ENCODE peak calls at places on chromosomes 13 and 19, in five cellular contexts. S is IMR-90, U is Panc1, K is heart right ventricle, V is brain microvascular endothelial cell. R is an unnamed sample.
A peak's percentile ranks its signal among the peaks of the same experiment; 100 is the strongest.

GRCh38 chr13:100913143-100913542 is 238.5 kb upstream of the TMTC4 start:
- DNase-seq in S (peak; percentile 10), U (no peak), K (no peak), V (no peak), R (no peak)

GRCh38 chr13:31538067-31539042 is 201.0 kb upstream of the RXFP2 start:
- DNase-seq in S (peak; percentile 45), U (no peak), K (no peak), V (peak; percentile 82), R (no peak)

GRCh38 chr13:64568748-64569147 is 2661.4 kb downstream of the PCDH9 start:
- DNase-seq in S (no peak), U (no peak), K (no peak), V (no peak), R (no peak)

GRCh38 chr13:41934120-41934519 is 26.8 kb downstream of the VWA8 start:
- DNase-seq in S (no peak), U (no peak), K (no peak), V (no peak), R (no peak)

GRCh38 chr13:70668293-70668692 is 560.0 kb upstream of the KLHL1 start:
- DNase-seq in S (no peak), U (no peak), K (no peak), V (no peak), R (peak; percentile 36)

GRCh38 chr13:84303035-84303434 is 420.8 kb upstream of the SLITRK1 start:
- DNase-seq in S (no peak), U (no peak), K (no peak), V (no peak), R (no peak)

GRCh38 chr13:33536639-33537425 is 251.3 kb upstream of the STARD13 start:
- DNase-seq in S (peak; percentile 95), U (no peak), K (no peak), V (peak; percentile 68), R (no peak)

GRCh38 chr13:99307648-99308339 is 595 bp upstream of the GPR183 start:
- DNase-seq in S (peak; percentile 83), U (peak; percentile 10), K (no peak), V (peak; percentile 88), R (peak; percentile 83)

GRCh38 chr19:771332-771785 is 20.4 kb downstream of the MISP start:
- DNase-seq in S (peak; percentile 43), U (no peak), K (peak; percentile 57), V (peak; percentile 22), R (no peak)

GRCh38 chr13:105961438-105961837 is 574.0 kb downstream of the EFNB2 start:
- DNase-seq in S (no peak), U (no peak), K (no peak), V (no peak), R (no peak)

GRCh38 chr13:48586591-48587103 is 53.8 kb upstream of the RCBTB2 start:
- DNase-seq in S (peak; percentile 11), U (no peak), K (peak; percentile 51), V (no peak), R (no peak)

GRCh38 chr19:50362030-50362412 is 3.4 kb downstream of the NAPSA start:
- DNase-seq in S (no peak), U (no peak), K (no peak), V (no peak), R (no peak)

GRCh38 chr19:50361290-50362029 is 4.0 kb downstream of the NAPSA start:
- DNase-seq in S (no peak), U (no peak), K (no peak), V (no peak), R (no peak)

GRCh38 chr19:50358483-50359431 is 6.7 kb downstream of the NAPSA start:
- DNase-seq in S (peak; percentile 20), U (no peak), K (peak; percentile 86), V (no peak), R (no peak)

GRCh38 chr19:50357178-50358100 is 8.0 kb downstream of the NAPSA start:
- DNase-seq in S (peak; percentile 41), U (no peak), K (peak; percentile 79), V (peak; percentile 69), R (no peak)

GRCh38 chr19:50359432-50359818 is 6.0 kb downstream of the NAPSA start:
- DNase-seq in S (no peak), U (no peak), K (no peak), V (no peak), R (no peak)
- H3K27ac ChIP-seq in S (no peak overlapping the region), U (no peak overlapping the region), K (no peak overlapping the region), V (no peak overlapping the region), R (no peak overlapping the region)

DNA sequence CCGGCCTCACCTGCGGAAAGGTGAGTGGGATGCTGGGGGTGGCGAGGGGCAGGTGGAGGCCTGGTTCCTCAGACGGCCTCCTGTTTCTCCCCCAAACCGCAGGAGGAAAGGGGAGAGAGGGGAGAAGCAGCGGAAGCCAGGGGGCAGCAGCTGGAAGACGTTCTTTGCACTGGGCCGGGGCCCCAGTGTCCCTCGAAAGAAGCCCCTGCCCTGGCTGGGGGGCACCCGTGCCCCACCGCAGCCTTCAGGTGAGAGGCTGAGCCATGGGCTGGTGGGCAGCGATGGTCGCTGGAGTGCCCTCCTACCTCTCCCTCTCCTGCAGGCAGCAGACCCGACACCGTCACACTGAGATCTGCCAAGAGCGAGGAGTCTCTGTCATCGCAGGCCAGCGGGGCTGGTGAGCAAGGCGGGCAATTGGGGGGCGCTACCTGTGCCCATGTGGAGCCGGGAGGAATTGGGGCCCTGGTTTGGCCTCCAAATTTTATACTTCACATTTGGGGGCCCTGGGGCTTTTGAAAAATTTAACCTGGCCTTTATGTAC is 9.8 kb downstream of the ARHGAP33 start:
- DNase-seq in S (no peak), U (no peak), K (no peak), V (no peak), R (no peak)
- H3K27ac ChIP-seq in S (no peak overlapping the region), U (no peak overlapping the region), K (no peak overlapping the region), V (no peak overlapping the region), R (no peak overlapping the region)

DNA sequence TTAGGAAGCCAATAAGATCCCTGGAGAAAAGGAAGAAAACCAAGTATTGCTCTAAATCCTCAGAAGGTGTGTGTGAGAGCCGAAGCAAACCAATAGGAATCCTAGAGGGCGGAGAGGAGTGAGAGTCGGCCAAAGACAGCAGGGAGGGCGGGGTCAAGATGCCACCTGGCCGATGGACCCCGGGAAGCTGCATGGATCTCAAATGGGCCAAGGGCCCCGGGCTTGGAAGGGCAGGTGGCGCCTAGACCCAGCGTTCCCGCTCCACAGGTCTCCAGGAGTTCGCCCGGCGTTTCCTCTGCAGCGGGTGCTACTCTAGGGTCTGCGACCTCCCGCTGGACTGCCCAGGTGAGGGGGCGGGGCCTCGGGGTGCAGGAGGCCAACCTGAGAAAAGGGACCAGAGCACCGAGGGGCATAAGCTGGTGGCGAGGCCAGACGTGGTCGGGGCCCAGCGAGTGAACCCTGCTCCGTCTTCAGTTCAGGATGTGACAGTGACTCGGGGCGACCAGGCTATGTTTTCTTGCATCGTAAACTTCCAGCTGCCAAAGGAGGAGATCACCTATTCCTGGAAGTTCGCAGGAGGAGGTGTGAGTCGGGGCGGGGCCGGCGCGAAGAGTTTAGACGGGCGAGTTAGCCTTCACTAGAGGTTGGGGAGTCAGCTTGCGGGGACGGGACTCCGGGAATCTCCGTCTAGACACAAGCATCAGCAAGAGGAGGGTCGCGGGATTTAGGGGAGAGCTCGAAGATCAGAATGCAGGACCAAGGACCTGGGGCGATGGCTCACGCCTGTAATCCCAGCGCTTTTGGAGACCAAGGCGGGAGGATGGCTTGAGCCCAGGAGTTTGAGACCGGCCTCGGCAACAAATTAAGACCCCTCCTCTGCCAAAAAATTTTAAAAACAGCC is 9.9 kb downstream of the SPACA6 start:
- DNase-seq in S (no peak), U (no peak), K (peak; percentile 33), V (no peak), R (no peak)
- H3K27ac ChIP-seq in S (no peak overlapping the region), U (peak overlapping the region; percentile 51), K (peak overlapping the region; percentile 89), V (peak overlapping the region; percentile 78), R (peak overlapping the region; percentile 71)

GRCh38 chr13:46982856-46983582 is 86.2 kb upstream of the HTR2A start:
- DNase-seq in S (no peak), U (no peak), K (no peak), V (no peak), R (no peak)
- H3K27ac ChIP-seq in S (no peak overlapping the region), U (no peak overlapping the region), K (no peak overlapping the region), V (no peak overlapping the region), R (no peak overlapping the region)

DNA sequence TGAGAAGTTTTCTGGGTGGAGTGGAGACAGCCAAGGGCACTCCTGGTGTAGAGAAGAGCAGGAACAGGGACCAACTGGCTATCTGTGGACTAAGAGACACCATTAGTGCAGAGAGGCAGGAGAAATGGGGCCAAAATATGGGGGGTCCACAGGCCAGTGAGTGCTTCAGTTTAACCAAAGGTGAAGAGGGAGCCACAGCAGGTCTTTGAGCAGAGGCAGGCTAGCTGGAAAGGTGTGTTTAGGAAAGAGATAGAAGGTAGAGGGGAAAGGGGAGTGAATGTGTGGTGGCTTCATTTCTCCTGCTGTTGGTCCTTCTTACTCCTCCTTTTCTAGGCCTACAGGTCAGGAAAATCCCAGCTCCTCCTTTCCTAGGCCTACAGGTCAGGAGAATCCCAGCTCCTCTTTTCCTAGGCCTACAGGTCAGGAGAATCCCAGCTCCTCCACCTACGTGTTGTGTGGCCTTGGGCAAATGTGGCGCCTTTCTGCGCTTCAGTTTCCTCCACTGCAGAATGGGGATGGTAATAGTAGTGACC is 1.5 kb downstream of the TMEM238 start:
- DNase-seq in S (no peak), U (no peak), K (no peak), V (no peak), R (no peak)
- H3K27ac ChIP-seq in S (no peak overlapping the region), U (peak overlapping the region; percentile 45), K (no peak overlapping the region), V (no peak overlapping the region), R (no peak overlapping the region)

GRCh38 chr13:110638814-110639806 is 23.8 kb downstream of the NAXD start:
- DNase-seq in S (no peak), U (no peak), K (no peak), V (no peak), R (no peak)

GRCh38 chr13:110641055-110642015 is 26.0 kb downstream of the NAXD start:
- DNase-seq in S (peak; percentile 53), U (no peak), K (no peak), V (peak; percentile 69), R (no peak)

GRCh38 chr13:110639935-110640334 is 24.6 kb downstream of the NAXD start:
- DNase-seq in S (no peak), U (no peak), K (no peak), V (no peak), R (no peak)

GRCh38 chr13:110642291-110642981 is 27.1 kb downstream of the NAXD start:
- DNase-seq in S (no peak), U (no peak), K (no peak), V (no peak), R (no peak)

DNA sequence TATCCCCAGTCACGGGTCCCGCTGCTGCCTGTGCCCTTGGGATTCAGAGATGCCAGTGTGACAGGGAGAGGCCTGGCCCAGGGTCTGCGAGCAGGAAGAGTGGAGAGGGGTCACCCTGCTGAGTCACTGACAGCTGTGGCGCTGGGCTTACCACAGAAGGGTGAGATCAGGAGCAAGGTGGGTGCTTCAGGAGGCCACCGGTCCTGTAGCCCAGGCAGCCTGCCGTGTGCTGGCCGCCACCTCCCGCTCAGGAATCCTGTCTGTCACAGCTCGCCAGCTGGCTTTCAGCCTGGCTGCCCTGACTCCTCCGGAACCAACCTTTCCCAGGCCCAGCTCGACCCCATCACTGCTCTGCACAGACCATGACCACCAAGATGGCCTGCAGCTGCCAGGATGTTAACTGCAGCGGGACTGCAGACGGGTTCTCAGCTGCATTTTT is 25.3 kb downstream of the NAXD start:
- DNase-seq in S (peak; percentile 60), U (no peak), K (peak; percentile 60), V (peak; percentile 17), R (no peak)
- H3K27ac ChIP-seq in S (no peak overlapping the region), U (no peak overlapping the region), K (peak overlapping the region; percentile 52), V (no peak overlapping the region), R (no peak overlapping the region)

GRCh38 chr13:27667946-27668345 is 46.3 kb downstream of the POLR1D start:
- DNase-seq in S (no peak), U (no peak), K (no peak), V (peak; percentile 15), R (no peak)
- H3K27ac ChIP-seq in S (no peak overlapping the region), U (no peak overlapping the region), K (peak overlapping the region; percentile 54), V (no peak overlapping the region), R (no peak overlapping the region)

R was measured in epithelial cell of prostate.